ENCODE peak calls at places on chromosomes 7 and 10, in four cellular contexts. One of them, this sample, is unnamed.

GRCh38 chr7:140393756-140394306 is 4.5 kb downstream of the SLC37A3 start:
- DNase-seq in ovary: no peak
- DNase-seq in cardiac fibroblast: no peak
- DNase-seq in A673: no peak
- DNase-seq in this sample: no peak

GRCh38 chr7:28037220-28038010 is 143.2 kb downstream of the JAZF1 start:
- DNase-seq in ovary: no peak
- DNase-seq in cardiac fibroblast: peak
- DNase-seq in A673: peak
- DNase-seq in this sample: peak

GRCh38 chr10:124624456-124624855 is 119.7 kb downstream of the FAM53B start:
- DNase-seq in ovary: no peak
- DNase-seq in cardiac fibroblast: no peak
- DNase-seq in A673: no peak
- DNase-seq in this sample: no peak

GRCh38 chr10:680146-680545 is 9.3 kb downstream of the DIP2C start:
- DNase-seq in ovary: no peak
- DNase-seq in cardiac fibroblast: no peak
- DNase-seq in A673: no peak
- DNase-seq in this sample: no peak

GRCh38 chr10:125839176-125839575 is 15.8 kb downstream of the BCCIP start:
- DNase-seq in ovary: no peak
- DNase-seq in cardiac fibroblast: no peak
- DNase-seq in A673: no peak
- DNase-seq in this sample: no peak

GRCh38 chr10:75525067-75525466 is 93.6 kb downstream of the LRMDA start:
- DNase-seq in ovary: no peak
- DNase-seq in cardiac fibroblast: no peak
- DNase-seq in A673: no peak
- DNase-seq in this sample: no peak

GRCh38 chr10:91616124-91616523 is 16.7 kb downstream of the PPP1R3C start:
- DNase-seq in ovary: no peak
- DNase-seq in cardiac fibroblast: no peak
- DNase-seq in A673: no peak
- DNase-seq in this sample: no peak

GRCh38 chr10:58651040-58651439 is 138.4 kb downstream of the BICC1 start:
- DNase-seq in ovary: no peak
- DNase-seq in cardiac fibroblast: peak
- DNase-seq in A673: peak
- DNase-seq in this sample: peak

GRCh38 chr7:140327261-140327661 is 71.1 kb downstream of the SLC37A3 start:
- DNase-seq in ovary: no peak
- DNase-seq in cardiac fibroblast: no peak
- DNase-seq in A673: no peak
- DNase-seq in this sample: no peak

GRCh38 chr7:140915948-140916555 is 8.7 kb downstream of the BRAF start:
- DNase-seq in ovary: no peak
- DNase-seq in cardiac fibroblast: no peak
- DNase-seq in A673: no peak
- DNase-seq in this sample: no peak

GRCh38 chr7:86978804-86979506 is 80.5 kb downstream of the ELAPOR2 start:
- DNase-seq in ovary: no peak
- DNase-seq in cardiac fibroblast: no peak
- DNase-seq in A673: no peak
- DNase-seq in this sample: no peak

GRCh38 chr7:149097088-149097487 is 6.6 kb upstream of the ZNF786 start:
- DNase-seq in ovary: no peak
- DNase-seq in cardiac fibroblast: no peak
- DNase-seq in A673: no peak
- DNase-seq in this sample: peak

GRCh38 chr10:110170142-110170887 is 37.1 kb upstream of the MXI1 start:
- DNase-seq in ovary: no peak
- DNase-seq in cardiac fibroblast: no peak
- DNase-seq in A673: no peak
- DNase-seq in this sample: no peak

GRCh38 chr7:73978681-73979563 is 49.1 kb upstream of the ELN start:
- DNase-seq in ovary: peak
- DNase-seq in cardiac fibroblast: peak
- DNase-seq in A673: peak
- DNase-seq in this sample: peak

GRCh38 chr10:116352125-116352524 is 27.9 kb downstream of the CCDC172 start:
- DNase-seq in ovary: no peak
- DNase-seq in cardiac fibroblast: no peak
- DNase-seq in A673: no peak
- DNase-seq in this sample: no peak

GRCh38 chr7:68213838-68214237 is 1217.2 kb downstream of the TYW1 start:
- DNase-seq in ovary: no peak
- DNase-seq in cardiac fibroblast: no peak
- DNase-seq in A673: no peak
- DNase-seq in this sample: no peak

GRCh38 chr7:67484244-67484751 is 487.7 kb downstream of the TYW1 start:
- DNase-seq in ovary: peak
- DNase-seq in cardiac fibroblast: peak
- DNase-seq in A673: peak
- DNase-seq in this sample: peak

GRCh38 chr10:12635127-12635541 is 285.8 kb downstream of the CAMK1D start:
- DNase-seq in ovary: no peak
- DNase-seq in cardiac fibroblast: no peak
- DNase-seq in A673: no peak
- DNase-seq in this sample: no peak

GRCh38 chr10:44769449-44769848 is 141.7 kb upstream of the TMEM72 start:
- DNase-seq in ovary: no peak
- DNase-seq in cardiac fibroblast: no peak
- DNase-seq in A673: no peak
- DNase-seq in this sample: no peak

GRCh38 chr7:28395806-28396205 is 16.5 kb upstream of the CREB5 start:
- DNase-seq in ovary: no peak
- DNase-seq in cardiac fibroblast: peak
- DNase-seq in A673: peak
- DNase-seq in this sample: peak

GRCh38 chr7:43481905-43482678 is 100.8 kb upstream of the STK17A start:
- DNase-seq in ovary: no peak
- DNase-seq in cardiac fibroblast: peak
- DNase-seq in A673: no peak
- DNase-seq in this sample: peak

DNA sequence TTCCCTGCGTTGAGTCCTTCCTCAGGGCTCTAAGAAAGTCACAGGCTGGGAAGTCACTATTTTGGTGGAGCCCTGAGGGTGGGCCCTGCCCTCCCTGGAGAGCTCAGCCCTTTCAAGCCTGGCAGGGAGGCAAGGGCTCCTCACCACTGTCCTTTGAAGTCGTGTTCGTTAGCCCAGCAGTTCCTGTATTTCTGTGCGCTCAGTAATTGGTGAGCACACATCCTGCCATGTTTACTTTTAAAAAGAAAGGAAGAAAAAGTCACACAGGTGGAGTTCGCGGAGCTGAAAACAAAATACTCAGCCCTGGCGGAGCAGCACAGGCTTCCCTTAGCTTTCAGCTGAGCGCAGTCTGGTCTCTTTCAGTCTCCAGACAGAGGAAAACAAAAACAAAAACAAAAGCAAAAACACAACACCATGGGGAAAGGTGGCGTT is 37.1 kb downstream of the PRKCQ start:
- DNase-seq in ovary: no peak
- DNase-seq in cardiac fibroblast: no peak
- DNase-seq in A673: no peak
- DNase-seq in this sample: no peak
- H3K4me3 ChIP-seq in ovary: no peak
- H3K4me3 ChIP-seq in cardiac fibroblast: no peak
- H3K4me3 ChIP-seq in A673: no peak
- H3K4me3 ChIP-seq in this sample: no peak

GRCh38 chr7:8035647-8036518 is 67.3 kb downstream of the GLCCI1 start:
- DNase-seq in ovary: no peak
- DNase-seq in cardiac fibroblast: peak
- DNase-seq in A673: peak
- DNase-seq in this sample: peak
- TF ChIP-seq CTCF in ovary: no peak
- TF ChIP-seq CTCF in cardiac fibroblast: peak
- TF ChIP-seq CTCF in A673: peak
- TF ChIP-seq CTCF in this sample: peak

GRCh38 chr7:81606078-81606863 is 163.6 kb downstream of the HGF start:
- DNase-seq in ovary: no peak
- DNase-seq in cardiac fibroblast: no peak
- DNase-seq in A673: no peak
- DNase-seq in this sample: no peak
- H3K4me3 ChIP-seq in ovary: no peak
- H3K4me3 ChIP-seq in cardiac fibroblast: no peak
- H3K4me3 ChIP-seq in A673: no peak
- H3K4me3 ChIP-seq in this sample: no peak

DNA sequence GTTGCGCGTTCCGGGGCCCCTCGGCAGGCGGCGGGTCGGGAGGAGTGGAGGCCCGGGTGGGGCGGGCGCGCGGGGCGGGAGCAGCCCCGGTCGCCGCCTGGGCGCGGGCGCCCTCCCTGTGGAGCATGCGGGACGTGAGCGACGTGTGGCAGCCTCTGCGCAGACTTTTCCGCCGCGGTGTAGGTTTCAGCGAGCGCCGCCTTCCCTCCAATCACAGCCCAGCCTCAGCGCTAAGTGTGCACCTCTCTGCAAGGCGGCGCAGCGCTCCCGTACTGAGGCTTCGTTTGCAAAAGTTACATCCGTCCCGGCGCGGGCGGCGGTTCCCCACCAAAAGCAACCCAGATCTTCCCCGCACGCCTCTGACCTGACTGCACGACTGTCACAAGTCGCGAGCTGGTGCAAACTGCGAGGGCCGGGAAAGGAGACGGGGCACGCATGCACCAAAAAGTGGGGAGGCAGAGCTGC is 1.2 kb upstream of the PFKFB3 start:
- DNase-seq in ovary: no peak
- DNase-seq in cardiac fibroblast: peak
- DNase-seq in A673: peak
- DNase-seq in this sample: peak
- TF ChIP-seq CTCF in ovary: no peak
- TF ChIP-seq CTCF in cardiac fibroblast: no peak
- TF ChIP-seq CTCF in A673: peak
- TF ChIP-seq CTCF in this sample: no peak